ENCODE peak calls at places on chromosomes 12 and 14, in nine cellular contexts. E, L, M, D, P, G, C, K and F are unnamed samples.

GRCh38 chr12:124352839-124353238 is 57.9 kb downstream of the RFLNA start:
- ATAC-seq in C (peak; percentile 6), D (peak; percentile 57), L (no peak), M (no peak), G (peak; percentile 34), K (peak; percentile 41), E (peak; percentile 79), P (no peak), F (peak; percentile 6)

GRCh38 chr12:109573914-109574244 is 285 bp downstream of the MVK start:
- ATAC-seq in D (no peak), M (no peak), K (no peak), C (no peak), L (no peak), P (no peak), E (no peak), G (no peak), F (no peak)

GRCh38 chr12:122116707-122117535 is 38.4 kb downstream of the MLXIP start:
- ATAC-seq in E (peak; percentile 31), P (no peak), M (no peak), D (peak; percentile 90), L (no peak), G (peak; percentile 17), C (peak; percentile 41), K (no peak), F (peak; percentile 10)

GRCh38 chr14:90191585-90191984 is 64.8 kb upstream of the PSMC1 start:
- ATAC-seq in K (no peak), P (no peak), E (peak; percentile 56), M (no peak), C (peak; percentile 59), L (no peak), G (no peak), D (no peak), F (no peak)

GRCh38 chr14:36295642-36296627 is 24.5 kb downstream of the MBIP start:
- ATAC-seq in D (no peak), M (no peak), K (no peak), L (no peak), C (no peak), P (no peak), E (peak; percentile 21), G (no peak), F (no peak)

GRCh38 chr12:126069549-126070165 is 1004.4 kb downstream of the AACS start:
- ATAC-seq in G (peak; percentile 64), K (no peak), P (no peak), D (peak; percentile 69), M (peak; percentile 60), E (peak; percentile 43), C (peak; percentile 83), L (no peak), F (no peak)

GRCh38 chr12:94150483-94151225 is 2.3 kb downstream of the PLXNC1 start:
- ATAC-seq in D (no peak), G (peak; percentile 2), E (peak; percentile 24), C (no peak), K (no peak), L (no peak), M (no peak), P (no peak), F (no peak)

GRCh38 chr14:23078692-23079116 is 16.2 kb downstream of the ACIN1 start:
- ATAC-seq in D (peak; percentile 93), L (peak; percentile 56), E (peak; percentile 66), C (peak; percentile 96), M (peak; percentile 93), P (peak; percentile 87), G (peak; percentile 92), K (peak; percentile 99), F (peak; percentile 98)

GRCh38 chr14:41418851-41419250 is 187.8 kb upstream of the LRFN5 start:
- ATAC-seq in P (no peak), G (no peak), M (no peak), E (no peak), C (no peak), D (no peak), K (no peak), L (no peak), F (no peak)

GRCh38 chr14:90781876-90782275 is 34.4 kb downstream of the TTC7B start:
- ATAC-seq in D (no peak), G (no peak), C (no peak), K (no peak), P (no peak), L (no peak), M (no peak), E (no peak), F (no peak)

GRCh38 chr12:5546616-5547015 is 114.7 kb downstream of the NTF3 start:
- ATAC-seq in G (no peak), M (no peak), K (no peak), L (no peak), C (no peak), E (no peak), P (no peak), D (no peak), F (no peak)
- H3K4me1 ChIP-seq in G (no peaks in the 10 kb centered on the region), M (no peaks in the 10 kb centered on the region), K (no peaks in the 10 kb centered on the region), L (no peaks in the 10 kb centered on the region), C (no peaks in the 10 kb centered on the region), E (no peaks in the 10 kb centered on the region), P (no peaks in the 10 kb centered on the region), D (no peaks in the 10 kb centered on the region), F (no peaks in the 10 kb centered on the region)

GRCh38 chr14:69632154-69632553 is 20.8 kb downstream of the SUSD6 start:
- ATAC-seq in D (peak; percentile 45), P (peak; percentile 13), L (no peak), C (no peak), E (peak; percentile 24), M (no peak), K (no peak), G (peak; percentile 8), F (no peak)

GRCh38 chr14:69632752-69633151 is 21.4 kb downstream of the SUSD6 start:
- ATAC-seq in K (no peak), E (no peak), C (no peak), G (no peak), P (no peak), L (no peak), D (no peak), M (no peak), F (no peak)

GRCh38 chr14:69633238-69633637 is 21.8 kb downstream of the SUSD6 start:
- ATAC-seq in G (peak; percentile 37), K (no peak), D (no peak), C (no peak), M (no peak), E (peak; percentile 39), L (no peak), P (no peak), F (no peak)

GRCh38 chr14:69629225-69630127 is 18.1 kb downstream of the SUSD6 start:
- ATAC-seq in D (no peak), E (no peak), L (no peak), K (no peak), G (no peak), M (no peak), C (no peak), P (no peak), F (no peak)

DNA sequence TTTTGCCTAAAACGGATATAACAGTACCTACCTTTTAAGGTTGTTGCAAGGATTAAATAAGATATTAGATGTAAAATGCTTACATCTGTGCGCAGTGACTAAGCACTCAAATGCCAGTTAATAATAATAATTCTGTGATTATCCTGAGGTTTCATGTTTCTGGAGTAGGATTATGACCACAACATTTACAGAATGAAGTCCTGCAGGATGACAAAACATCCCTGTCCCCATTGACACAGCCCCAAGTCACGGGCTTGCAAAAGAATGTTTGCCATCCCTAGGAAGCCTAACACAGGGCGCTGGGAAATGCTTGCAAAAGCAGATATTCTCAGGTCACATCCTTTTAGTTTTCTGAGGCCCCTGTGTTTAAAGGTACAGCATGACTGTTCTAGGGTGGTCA is 20.1 kb downstream of the SUSD6 start:
- ATAC-seq in G (no peak), K (no peak), E (peak; percentile 76), D (peak; percentile 53), P (no peak), L (no peak), C (no peak), M (no peak), F (no peak)
- H3K4me1 ChIP-seq in G (peaks cover 45% of the 10 kb centered on the region), K (peaks cover 81% of the 10 kb centered on the region), E (peaks cover 68% of the 10 kb centered on the region), D (peaks cover 49% of the 10 kb centered on the region), P (peaks cover 60% of the 10 kb centered on the region), L (peaks cover 65% of the 10 kb centered on the region), C (peaks cover 5% of the 10 kb centered on the region), M (no peaks in the 10 kb centered on the region), F (peaks cover 30% of the 10 kb centered on the region)

GRCh38 chr14:34711169-34711568 is 3.2 kb downstream of the CFL2 start:
- ATAC-seq in M (no peak), P (no peak), D (no peak), C (peak; percentile 10), G (no peak), L (peak; percentile 65), E (no peak), K (peak; percentile 80), F (no peak)
- H3K4me1 ChIP-seq in M (peaks cover 15% of the 10 kb centered on the region), P (peaks cover 12% of the 10 kb centered on the region), D (peaks cover 53% of the 10 kb centered on the region), C (peaks cover 56% of the 10 kb centered on the region), G (peaks cover 6% of the 10 kb centered on the region), L (peaks cover 8% of the 10 kb centered on the region), E (peaks cover 58% of the 10 kb centered on the region), K (peaks cover 54% of the 10 kb centered on the region), F (peaks cover 78% of the 10 kb centered on the region)

GRCh38 chr14:56112781-56113180 is 5.4 kb upstream of the PELI2 start:
- ATAC-seq in E (no peak), C (no peak), G (no peak), D (no peak), M (no peak), L (no peak), P (no peak), K (no peak), F (no peak)
- H3K4me1 ChIP-seq in E (peaks cover 6% of the 10 kb centered on the region), C (peaks cover 5% of the 10 kb centered on the region), G (no peaks in the 10 kb centered on the region), D (no peaks in the 10 kb centered on the region), M (no peaks in the 10 kb centered on the region), L (no peaks in the 10 kb centered on the region), P (no peaks in the 10 kb centered on the region), K (no peaks in the 10 kb centered on the region), F (peaks cover 13% of the 10 kb centered on the region)

GRCh38 chr14:61703342-61704129 is 8.2 kb downstream of the HIF1A start:
- ATAC-seq in K (no peak), D (no peak), M (no peak), C (peak; percentile 26), L (no peak), P (no peak), G (no peak), E (no peak), F (no peak)

GRCh38 chr14:61701946-61702345 is 6.6 kb downstream of the HIF1A start:
- ATAC-seq in C (no peak), P (no peak), L (no peak), E (no peak), D (no peak), G (no peak), K (no peak), M (no peak), F (no peak)

GRCh38 chr14:61699092-61699491 is 3.8 kb downstream of the HIF1A start:
- ATAC-seq in M (no peak), G (no peak), C (no peak), L (no peak), E (no peak), D (no peak), K (no peak), P (no peak), F (no peak)

GRCh38 chr14:61698216-61698980 is 3.1 kb downstream of the HIF1A start:
- ATAC-seq in L (no peak), D (no peak), M (no peak), E (no peak), C (no peak), K (no peak), G (no peak), P (no peak), F (no peak)

GRCh38 chr14:61700104-61700886 is 5.0 kb downstream of the HIF1A start:
- ATAC-seq in C (no peak), K (no peak), G (no peak), M (no peak), L (no peak), P (no peak), E (no peak), D (no peak), F (no peak)
- H3K4me1 ChIP-seq in C (peaks cover 46% of the 10 kb centered on the region), K (peaks cover 26% of the 10 kb centered on the region), G (peaks cover 4% of the 10 kb centered on the region), M (peaks cover 4% of the 10 kb centered on the region), L (peaks cover 3% of the 10 kb centered on the region), P (peaks cover 17% of the 10 kb centered on the region), E (peaks cover 65% of the 10 kb centered on the region), D (peaks cover 40% of the 10 kb centered on the region), F (peaks cover 9% of the 10 kb centered on the region)

GRCh38 chr14:105487986-105488777 is 1.5 kb downstream of the CRIP1 start:
- ATAC-seq in E (no peak), M (no peak), G (peak; percentile 3), P (no peak), C (no peak), D (no peak), L (no peak), K (no peak), F (no peak)
- H3K4me1 ChIP-seq in E (peaks cover 70% of the 10 kb centered on the region), M (peaks cover 25% of the 10 kb centered on the region), G (peaks cover 33% of the 10 kb centered on the region), P (peaks cover 10% of the 10 kb centered on the region), C (peaks cover 62% of the 10 kb centered on the region), D (peaks cover 28% of the 10 kb centered on the region), L (peaks cover 74% of the 10 kb centered on the region), K (peaks cover 39% of the 10 kb centered on the region), F (peaks cover 65% of the 10 kb centered on the region)